ENCODE peak calls at places on chromosomes 4 and X, in six cellular contexts. E is HepG2, Q is GM12878, T is K562, B is GM12892, N is H1. O is an unnamed sample.

GRCh38 chrX:78548012-78548411 is 111.1 kb downstream of the RTL3 start:
- DNase-seq in T (no peak), N (no peak), Q (no peak), B (no peak), E (no peak), O (no peak)

GRCh38 chrX:41970419-41970818 is 47.1 kb upstream of the CASK start:
- DNase-seq in T (no peak), Q (no peak), E (no peak), B (no peak), N (no peak), O (no peak)

GRCh38 chr4:147933316-147933715 is 201.4 kb downstream of the ARHGAP10 start:
- DNase-seq in B (no peak), Q (no peak), T (no peak), N (no peak), E (no peak), O (no peak)

GRCh38 chrX:253451-254297 is 27.5 kb upstream of the PLCXD1 start:
- DNase-seq in E (no peak), B (no peak), N (no peak), T (no peak), Q (no peak), O (no peak)

GRCh38 chr4:124526760-124527159 is 185.8 kb downstream of the ANKRD50 start:
- DNase-seq in E (peak; percentile 76), N (no peak), T (no peak), B (no peak), Q (no peak), O (no peak)

GRCh38 chrX:11629593-11630211 is 36.0 kb downstream of the ARHGAP6 start:
- DNase-seq in Q (no peak), T (no peak), N (no peak), E (no peak), B (no peak), O (no peak)

GRCh38 chr4:83819582-83819981 is 283.7 kb downstream of the GPAT3 start:
- DNase-seq in N (no peak), Q (no peak), T (no peak), E (no peak), B (no peak), O (no peak)

GRCh38 chr4:83629945-83630684 is 94.2 kb downstream of the GPAT3 start:
- DNase-seq in B (no peak), T (peak; percentile 96), E (no peak), Q (no peak), N (no peak), O (no peak)

GRCh38 chrX:30659421-30659820 is 6.2 kb downstream of the GK start:
- DNase-seq in B (no peak), E (no peak), Q (no peak), T (peak; percentile 50), N (no peak), O (no peak)

GRCh38 chr4:7691992-7692391 is 247.7 kb downstream of the AFAP1 start:
- DNase-seq in N (no peak), Q (no peak), T (no peak), B (no peak), E (no peak), O (no peak)

GRCh38 chr4:103099691-103100392 is at the start of gene BDH2:
- DNase-seq in Q (peak; percentile 72), B (no peak), E (peak; percentile 85), T (peak; percentile 84), N (no peak), O (peak; percentile 43)
- TF ChIP-seq TAF1 in Q (no peak), B (no peak), E (no peak), T (no peak), N (peak; percentile 61), O (peak; percentile 38)

GRCh38 chr4:75244325-75244724 is 269.9 kb downstream of the RCHY1 start:
- DNase-seq in T (no peak), Q (no peak), B (no peak), N (no peak), E (no peak), O (no peak)

GRCh38 chr4:75248770-75249467 is 265.3 kb downstream of the RCHY1 start:
- DNase-seq in T (no peak), E (no peak), N (no peak), B (no peak), Q (no peak), O (no peak)

DNA sequence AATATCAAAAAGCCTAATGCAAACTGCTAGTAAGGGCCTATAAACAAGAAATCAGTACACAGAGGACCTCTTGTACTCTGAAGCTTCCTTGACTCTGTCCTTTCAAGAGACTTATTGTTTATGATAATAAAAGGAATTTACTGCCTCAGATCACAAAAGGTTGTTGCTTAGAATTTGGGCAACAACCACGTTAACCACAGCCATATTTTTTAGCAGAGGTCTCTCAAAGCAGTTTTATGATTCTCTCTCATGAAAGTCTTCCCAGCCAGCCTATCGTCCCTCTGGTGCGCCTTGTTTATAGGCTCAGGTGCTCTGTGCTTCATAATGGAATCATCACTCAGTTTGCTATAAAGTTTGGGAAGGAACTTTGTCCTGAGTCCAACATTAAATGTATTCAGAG is 270.6 kb downstream of the RCHY1 start:
- DNase-seq in T (no peak), Q (no peak), B (no peak), E (no peak), N (no peak), O (no peak)
- TF ChIP-seq POLR2AphosphoS5 in T (no peak), Q (no peak), B (no peak), E (no peak), N (no peak), O (no peak)

GRCh38 chr4:134202136-134202535 is 547 bp upstream of the PABPC4L start:
- DNase-seq in E (no peak), Q (no peak), N (no peak), B (no peak), T (no peak), O (no peak)

GRCh38 chr4:134200811-134201215 is 776 bp downstream of the PABPC4L start:
- DNase-seq in E (no peak), B (no peak), N (no peak), Q (no peak), T (peak; percentile 23), O (no peak)

GRCh38 chr4:134202557-134202956 is 968 bp upstream of the PABPC4L start:
- DNase-seq in E (no peak), N (no peak), T (no peak), B (no peak), Q (no peak), O (no peak)

GRCh38 chr4:134201216-134202098 is at the start of gene PABPC4L:
- DNase-seq in N (peak; percentile 74), B (no peak), T (peak; percentile 58), E (no peak), Q (no peak), O (no peak)
- TF ChIP-seq POLR2A in N (no peak), B (no peak), T (no peak), E (no peak), Q (no peak), O (no peak)

DNA sequence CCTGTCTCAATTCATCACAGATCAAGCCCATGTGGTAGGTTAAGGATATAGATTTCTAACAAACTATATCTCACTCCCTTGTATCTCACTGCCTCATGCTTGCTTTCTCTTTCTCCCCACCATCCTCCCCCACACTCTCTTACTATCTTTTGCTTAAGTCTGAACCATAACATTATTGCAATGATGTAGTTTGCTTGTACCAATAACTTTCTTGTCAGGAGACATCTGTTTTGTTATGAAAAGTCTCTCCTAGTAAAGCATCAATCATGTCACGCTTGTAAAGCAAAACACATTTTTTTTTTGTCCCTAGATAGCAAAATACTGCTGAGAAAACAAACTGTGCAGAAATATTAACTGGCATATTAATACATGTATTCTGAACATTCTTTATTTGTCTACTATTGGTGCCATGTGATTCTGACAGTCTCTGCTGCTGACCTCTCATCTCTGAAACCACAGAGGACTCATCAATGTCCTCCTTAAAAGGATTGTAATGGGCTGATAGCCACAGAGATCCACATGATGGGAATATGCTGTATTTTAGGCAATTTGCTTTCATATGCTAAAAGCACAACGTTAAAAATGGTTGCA is 217.5 kb downstream of the VEGFC start:
- DNase-seq in B (no peak), Q (no peak), N (no peak), T (no peak), E (no peak), O (no peak)
- TF ChIP-seq TAF1 in B (no peak), Q (no peak), N (no peak), T (no peak), E (no peak), O (no peak)

DNA sequence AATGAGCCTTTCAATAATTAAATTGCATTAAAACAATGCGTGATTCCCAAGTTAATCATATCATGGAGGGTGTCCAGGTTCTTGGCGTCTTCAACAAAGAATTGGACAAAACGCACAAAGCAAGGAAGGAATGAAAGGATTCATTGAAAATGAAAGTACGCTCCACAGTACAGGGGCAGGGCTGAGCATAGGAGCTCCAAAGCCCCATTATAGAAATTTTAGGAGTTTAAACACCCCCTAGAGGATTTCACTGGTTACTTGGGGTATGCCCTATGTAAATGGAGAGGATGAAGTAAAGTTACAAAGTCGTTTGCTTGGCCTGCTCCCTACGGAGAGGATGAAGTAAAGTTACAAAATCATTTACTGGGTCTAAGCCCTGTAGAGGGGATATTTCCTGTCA is 1910.4 kb downstream of the C4orf33 start:
- DNase-seq in E (no peak), B (no peak), T (no peak), N (no peak), Q (no peak), O (no peak)
- TF ChIP-seq POLR2AphosphoS5 in E (no peak), B (no peak), T (no peak), N (no peak), Q (no peak), O (no peak)

DNA sequence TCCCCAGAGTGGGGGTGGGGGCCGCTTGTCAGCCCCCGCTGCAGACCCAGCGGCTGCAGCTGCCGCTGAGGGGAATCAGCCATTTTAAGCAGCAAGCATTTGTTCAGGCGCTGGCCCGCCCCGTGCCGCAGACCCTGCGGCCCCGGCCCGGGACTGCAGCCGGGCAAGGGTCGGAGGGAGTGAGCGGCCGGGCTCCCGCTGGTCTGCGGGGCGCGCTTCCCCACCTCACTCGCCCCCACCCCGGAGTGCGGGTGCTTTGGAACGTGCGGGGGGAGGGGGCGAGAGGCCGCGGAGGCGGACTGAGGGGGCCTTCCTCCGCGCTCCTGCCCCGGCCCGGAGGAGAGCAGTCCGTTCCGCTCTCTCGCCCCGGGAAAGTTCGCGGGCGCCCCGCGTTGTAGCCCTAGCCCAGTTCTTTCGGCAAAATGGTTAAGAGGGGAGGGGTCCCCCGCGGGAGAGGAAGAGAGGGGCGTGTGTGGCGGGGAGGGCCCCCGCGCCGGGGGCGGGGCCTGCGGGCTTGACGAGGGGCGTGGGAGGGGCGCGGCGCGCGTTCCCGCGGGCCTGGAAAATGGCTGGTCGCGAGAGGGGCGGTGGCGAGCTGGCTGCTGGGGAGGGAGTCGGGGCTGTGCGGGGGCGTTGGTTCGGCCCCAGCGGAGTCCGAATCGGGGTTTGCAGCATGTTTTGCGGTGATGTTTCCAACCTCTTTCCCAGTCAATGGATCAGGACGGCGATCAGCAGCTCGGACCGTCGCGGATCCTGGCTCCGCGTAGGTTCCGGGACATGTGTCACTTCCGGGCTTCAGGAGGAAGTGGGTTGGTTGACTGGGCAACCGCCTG is 914 bp downstream of the ING2 start:
- DNase-seq in T (peak; percentile 92), Q (peak; percentile 42), B (peak; percentile 64), E (peak; percentile 82), N (peak; percentile 90), O (peak; percentile 66)
- TF ChIP-seq POLR2A in T (peak; percentile 95), Q (peak; percentile 88), B (peak; percentile 84), E (peak; percentile 91), N (peak; percentile 64), O (peak; percentile 79)